ENCODE peak calls at places on chromosomes 2 and 18, in five cellular contexts. R, C, U, Z and H are unnamed samples.
A peak's percentile ranks its signal among the peaks of the same experiment; 100 is the strongest.

GRCh38 chr2:239519921-239520585 is 119.2 kb upstream of the HDAC4 start:
- DNase-seq in R (no peak), C (no peak), U (no peak), Z (no peak), H (no peak)

GRCh38 chr2:219356834-219357233 is 24.3 kb upstream of the RESP18 start:
- DNase-seq in R (no peak), C (no peak), U (no peak), Z (no peak), H (no peak)

GRCh38 chr2:237141556-237141955 is 55.9 kb downstream of the COPS8 start:
- DNase-seq in R (peak; percentile 60), C (no peak), U (no peak), Z (no peak), H (no peak)

GRCh38 chr2:27627963-27628766 is 647 bp downstream of the CCDC121 start:
- DNase-seq in R (peak; percentile 91), C (peak; percentile 10), U (peak; percentile 14), Z (peak; percentile 47), H (peak; percentile 75)

GRCh38 chr2:173984866-173985588 is 19.9 kb upstream of the SP3 start:
- DNase-seq in R (no peak), C (no peak), U (no peak), Z (no peak), H (no peak)

GRCh38 chr18:47120428-47120827 is 29.9 kb downstream of the HDHD2 start:
- DNase-seq in R (no peak), C (no peak), U (no peak), Z (no peak), H (peak; percentile 45)

GRCh38 chr2:10256525-10257031 is 46.1 kb upstream of the HPCAL1 start:
- DNase-seq in R (no peak), C (no peak), U (no peak), Z (no peak), H (no peak)

GRCh38 chr2:120828066-120828465 is 92.4 kb downstream of the GLI2 start:
- DNase-seq in R (no peak), C (no peak), U (no peak), Z (no peak), H (no peak)

GRCh38 chr2:218289639-218290315 is 2.5 kb downstream of the TMBIM1 start:
- DNase-seq in R (no peak), C (no peak), U (no peak), Z (no peak), H (no peak)

GRCh38 chr2:101617188-101617587 is 80.3 kb upstream of the MAP4K4 start:
- DNase-seq in R (peak; percentile 32), C (no peak), U (no peak), Z (peak; percentile 62), H (no peak)

GRCh38 chr2:133123912-133124311 is 444.4 kb downstream of the NCKAP5 start:
- DNase-seq in R (no peak), C (no peak), U (no peak), Z (no peak), H (no peak)

GRCh38 chr2:159211447-159212396 is 74.8 kb downstream of the WDSUB1 start:
- DNase-seq in R (no peak), C (no peak), U (no peak), Z (peak; percentile 32), H (peak; percentile 46)

GRCh38 chr2:223884399-223884798 is 47.0 kb upstream of the AP1S3 start:
- DNase-seq in R (peak; percentile 68), C (no peak), U (no peak), Z (no peak), H (no peak)

GRCh38 chr2:211690736-211691135 is 847.9 kb downstream of the ERBB4 start:
- DNase-seq in R (no peak), C (no peak), U (no peak), Z (no peak), H (no peak)